ENCODE peak calls at places on chromosomes 6 and 20, in four cellular contexts. S is WTC11, G is SK-N-SH, F is A549. Q is an unnamed sample.

GRCh38 chr6:143328885-143329284 is 121.6 kb downstream of the ADAT2 start:
- DNase-seq in S (no peak), G (no peak), F (no peak), Q (peak; percentile 19)

GRCh38 chr6:659716-660581 is 3.0 kb upstream of the HUS1B start:
- DNase-seq in S (peak; percentile 75), G (no peak), F (no peak), Q (no peak)

GRCh38 chr6:53566755-53567154 is 21.9 kb upstream of the GCLC start:
- DNase-seq in S (no peak), G (no peak), F (no peak), Q (no peak)

GRCh38 chr20:53792946-53793536 is 199.4 kb upstream of the ZNF217 start:
- DNase-seq in S (no peak), G (no peak), F (no peak), Q (no peak)

GRCh38 chr20:37077009-37077408 is 18.8 kb downstream of the RBL1 start:
- DNase-seq in S (no peak), G (no peak), F (no peak), Q (no peak)

GRCh38 chr20:956330-956951 is 40.3 kb upstream of the ANGPT4 start:
- DNase-seq in S (peak; percentile 88), G (peak; percentile 87), F (peak; percentile 77), Q (peak; percentile 62)

GRCh38 chr20:46057856-46058655 is 29.0 kb downstream of the SLC12A5 start:
- DNase-seq in S (peak; percentile 79), G (no peak), F (no peak), Q (peak; percentile 56)

GRCh38 chr6:100595456-100595855 is 130.7 kb upstream of the SIM1 start:
- DNase-seq in S (no peak), G (no peak), F (no peak), Q (no peak)

GRCh38 chr20:22584922-22585785 is 782 bp upstream of the FOXA2 start:
- DNase-seq in S (peak; percentile 60), G (no peak), F (peak; percentile 86), Q (no peak)

GRCh38 chr20:10596726-10597125 is 77.1 kb downstream of the JAG1 start:
- DNase-seq in S (no peak), G (no peak), F (peak; percentile 76), Q (peak; percentile 55)

GRCh38 chr6:11083956-11084355 is 9.7 kb upstream of the SMIM13 start:
- DNase-seq in S (no peak), G (no peak), F (no peak), Q (no peak)

GRCh38 chr20:62262064-62262463 is 23.7 kb downstream of the OSBPL2 start:
- DNase-seq in S (no peak), G (no peak), F (no peak), Q (no peak)

GRCh38 chr20:20637998-20638397 is 74.4 kb downstream of the RALGAPA2 start:
- DNase-seq in S (no peak), G (no peak), F (no peak), Q (no peak)

GRCh38 chr6:33790306-33790855 is 1.5 kb upstream of the LEMD2 start:
- DNase-seq in S (no peak), G (no peak), F (no peak), Q (no peak)

GRCh38 chr6:108180776-108181175 is 15.0 kb downstream of the NR2E1 start:
- DNase-seq in S (no peak), G (no peak), F (no peak), Q (no peak)

GRCh38 chr6:105981002-105981887 is 104.9 kb upstream of the PRDM1 start:
- DNase-seq in S (peak; percentile 72), G (peak; percentile 27), F (no peak), Q (no peak)

GRCh38 chr6:90285611-90286381 is 10.8 kb downstream of the BACH2 start:
- DNase-seq in S (peak; percentile 62), G (peak; percentile 36), F (peak; percentile 76), Q (peak; percentile 90)

GRCh38 chr6:122184260-122184934 is 215.1 kb upstream of the HSF2 start:
- DNase-seq in S (no peak), G (peak; percentile 22), F (peak; percentile 26), Q (peak; percentile 32)

GRCh38 chr6:12024715-12025434 is 12.8 kb downstream of the HIVEP1 start:
- DNase-seq in S (no peak), G (no peak), F (no peak), Q (no peak)

GRCh38 chr20:45946149-45946970 is 11.9 kb downstream of the PCIF1 start:
- DNase-seq in S (no peak), G (no peak), F (no peak), Q (no peak)

GRCh38 chr20:17938889-17939619 is 29.5 kb downstream of the SNX5 start:
- DNase-seq in S (peak; percentile 82), G (peak; percentile 80), F (peak; percentile 58), Q (peak; percentile 70)

GRCh38 chr6:112037783-112038216 is 16.1 kb upstream of the CCN6 start:
- DNase-seq in S (no peak), G (no peak), F (peak; percentile 30), Q (peak; percentile 91)

GRCh38 chr6:15897063-15897934 is 231.6 kb upstream of the MYLIP start:
- DNase-seq in S (no peak), G (no peak), F (no peak), Q (peak; percentile 89)

GRCh38 chr6:1821188-1822183 is 211.8 kb downstream of the FOXC1 start:
- DNase-seq in S (no peak), G (no peak), F (no peak), Q (peak; percentile 89)

GRCh38 chr6:52511572-52512151 is 65.2 kb downstream of the TRAM2 start:
- DNase-seq in S (no peak), G (no peak), F (no peak), Q (peak; percentile 51)

GRCh38 chr6:2915150-2915549 is 12.0 kb upstream of the SERPINB9 start:
- DNase-seq in S (no peak), G (no peak), F (no peak), Q (no peak)

GRCh38 chr6:146913842-146914562 is 290.2 kb upstream of the STXBP5 start:
- DNase-seq in S (peak; percentile 51), G (peak; percentile 10), F (peak; percentile 90), Q (peak; percentile 98)

GRCh38 chr6:89400912-89401399 is 11.1 kb downstream of the RRAGD start:
- DNase-seq in S (no peak), G (no peak), F (no peak), Q (no peak)

GRCh38 chr20:49288784-49289696 is 11.2 kb upstream of the ZNFX1 start:
- DNase-seq in S (no peak), G (no peak), F (no peak), Q (no peak)

GRCh38 chr6:160509610-160510009 is 154.5 kb downstream of the LPA start:
- DNase-seq in S (no peak), G (no peak), F (no peak), Q (no peak)

GRCh38 chr6:9089724-9090123 is 654.4 kb upstream of the SLC35B3 start:
- DNase-seq in S (no peak), G (no peak), F (no peak), Q (no peak)

GRCh38 chr6:9083108-9083507 is 647.8 kb upstream of the SLC35B3 start:
- DNase-seq in S (no peak), G (no peak), F (no peak), Q (no peak)

GRCh38 chr6:9086331-9086730 is 651.0 kb upstream of the SLC35B3 start:
- DNase-seq in S (no peak), G (no peak), F (no peak), Q (no peak)

GRCh38 chr6:9085054-9085746 is 649.9 kb upstream of the SLC35B3 start:
- DNase-seq in S (no peak), G (no peak), F (no peak), Q (no peak)
- TF ChIP-seq MAX in S (no peak), G (no peak), F (no peak), Q (no peak)

GRCh38 chr6:149127212-149127611 is 190.3 kb upstream of the TAB2 start:
- DNase-seq in S (no peak), G (no peak), F (no peak), Q (peak; percentile 21)
- TF ChIP-seq MAX in S (no peak), G (no peak), F (no peak), Q (no peak)

GRCh38 chr6:168037856-168038255 is 40.4 kb downstream of the KIF25 start:
- DNase-seq in S (no peak), G (no peak), F (no peak), Q (no peak)

GRCh38 chr6:168038576-168039140 is 40.4 kb downstream of the FRMD1 start:
- DNase-seq in S (no peak), G (no peak), F (no peak), Q (no peak)

GRCh38 chr6:168040856-168041496 is 38.0 kb downstream of the FRMD1 start:
- DNase-seq in S (no peak), G (no peak), F (no peak), Q (no peak)

GRCh38 chr6:168039849-168040248 is 39.2 kb downstream of the FRMD1 start:
- DNase-seq in S (no peak), G (no peak), F (no peak), Q (no peak)

GRCh38 chr6:168039301-168039700 is 39.7 kb downstream of the FRMD1 start:
- DNase-seq in S (no peak), G (no peak), F (no peak), Q (no peak)
- TF ChIP-seq MAX in S (no peak), G (no peak), F (no peak), Q (no peak)

DNA sequence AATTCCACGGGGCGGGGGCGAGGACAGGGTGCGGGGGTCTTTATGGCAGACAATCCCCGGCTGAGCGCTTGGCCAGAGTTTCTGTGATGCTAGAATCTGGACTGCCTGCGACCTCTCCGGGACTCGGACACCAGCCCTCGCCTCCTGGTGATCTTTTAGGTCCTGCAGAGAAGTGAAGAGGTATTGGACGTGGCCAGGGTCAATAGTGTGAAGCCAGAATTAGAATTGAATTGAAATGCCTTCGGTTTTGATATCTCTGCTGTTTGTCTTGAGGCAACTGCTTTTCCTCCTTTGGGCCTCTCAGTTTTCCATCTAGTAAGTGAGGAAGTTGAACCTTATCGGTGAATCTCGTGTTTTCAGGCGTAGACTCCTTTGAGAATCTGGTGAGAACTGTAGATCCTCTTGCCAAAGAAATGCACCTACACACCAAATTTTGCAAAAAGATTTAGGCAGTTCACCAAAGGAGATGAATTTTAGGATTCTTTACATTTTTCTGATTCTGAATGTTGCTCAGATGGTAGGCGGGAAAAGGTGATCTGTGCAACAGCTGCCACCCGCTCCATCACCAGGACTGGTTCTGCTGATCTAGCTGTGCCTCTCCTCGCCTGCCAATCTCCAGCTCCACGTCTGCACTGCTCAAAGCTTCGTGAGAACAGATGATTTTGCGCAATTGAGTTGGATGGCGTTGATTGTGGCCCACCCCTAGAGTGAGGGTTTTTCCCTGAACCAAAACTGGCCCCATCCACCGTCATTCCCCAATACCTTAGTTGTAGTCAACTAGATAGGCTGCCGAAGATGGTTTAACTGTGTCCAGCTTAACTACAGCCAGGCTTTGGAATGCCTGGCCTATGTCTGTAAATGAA is 837 bp upstream of the OSER1 start:
- DNase-seq in S (no peak), G (peak; percentile 34), F (no peak), Q (no peak)
- TF ChIP-seq MAX in S (no peak), G (no peak), F (no peak), Q (no peak)

GRCh38 chr6:4717856-4718255 is 58.3 kb upstream of the CDYL start:
- DNase-seq in S (no peak), G (no peak), F (no peak), Q (no peak)
- TF ChIP-seq MAX in S (no peak), G (no peak), F (no peak), Q (no peak)

GRCh38 chr6:164812706-164813105 is 496.7 kb downstream of the C6orf118 start:
- DNase-seq in S (no peak), G (no peak), F (no peak), Q (no peak)

GRCh38 chr6:164807125-164807524 is 502.3 kb downstream of the C6orf118 start:
- DNase-seq in S (no peak), G (no peak), F (no peak), Q (no peak)
- TF ChIP-seq MAX in S (no peak), G (no peak), F (no peak), Q (no peak)

Q was measured in endothelial cell of umbilical vein.